ENCODE peak calls at places on chromosome 3, in six cellular contexts. T is heart right ventricle; G is NCI-H1105; D is stimulated activated CD8-positive, alpha-beta memory T cell treated with anti-CD3 and anti-CD28 coated beads, Interleukin-4, amount 100 ng/mL, for 24 hours; N is HFF-Myc; Z is cardiac fibroblast. Y is an unnamed sample.

GRCh38 chr3:42117175-42118008 is 26.2 kb downstream of the TRAK1 start:
- DNase-seq in Z (peak; percentile 81), N (no peak), T (peak; percentile 46), G (no peak), D (no peak), Y (peak; percentile 43)

GRCh38 chr3:115401298-115401697 is 222.0 kb upstream of the GAP43 start:
- DNase-seq in D (no peak), T (no peak), G (no peak), N (no peak), Z (peak; percentile 93), Y (no peak)

GRCh38 chr3:44996556-44996969 is 20.5 kb downstream of the EXOSC7 start:
- DNase-seq in T (no peak), G (no peak), D (no peak), Z (no peak), N (no peak), Y (no peak)

GRCh38 chr3:192916455-192917257 is 1.0 kb downstream of the MB21D2 start:
- DNase-seq in Z (peak; percentile 78), G (peak; percentile 86), N (no peak), T (peak; percentile 80), D (no peak), Y (peak; percentile 72)

GRCh38 chr3:72082121-72082715 is 297.3 kb upstream of the PROK2 start:
- DNase-seq in Z (peak; percentile 13), T (no peak), D (no peak), G (no peak), N (no peak), Y (no peak)

GRCh38 chr3:48367201-48367600 is 4.8 kb upstream of the FBXW12 start:
- DNase-seq in N (no peak), T (peak; percentile 15), D (no peak), Z (no peak), G (peak; percentile 8), Y (no peak)

GRCh38 chr3:106117490-106117858 is 248.7 kb upstream of the CBLB start:
- DNase-seq in Z (no peak), N (no peak), D (no peak), G (no peak), T (no peak), Y (no peak)

GRCh38 chr3:23587513-23587912 is 218.2 kb upstream of the UBE2E1 start:
- DNase-seq in N (no peak), Z (no peak), T (no peak), G (no peak), D (no peak), Y (no peak)

GRCh38 chr3:42830437-42831320 is 21.4 kb downstream of the ACKR2 start:
- DNase-seq in G (peak; percentile 12), D (no peak), Z (peak; percentile 48), T (no peak), N (no peak), Y (no peak)

GRCh38 chr3:72034956-72035355 is 250.0 kb upstream of the PROK2 start:
- DNase-seq in T (no peak), G (no peak), D (no peak), Z (no peak), N (no peak), Y (no peak)

GRCh38 chr3:179840985-179841384 is 188.1 kb downstream of the USP13 start:
- DNase-seq in G (no peak), D (no peak), T (no peak), N (peak; percentile 12), Z (peak; percentile 65), Y (no peak)

GRCh38 chr3:183356920-183357319 is 71.5 kb downstream of the MCF2L2 start:
- DNase-seq in Z (no peak), N (no peak), G (no peak), T (no peak), D (no peak), Y (no peak)

GRCh38 chr3:27591321-27591711 is 107.1 kb upstream of the SLC4A7 start:
- DNase-seq in G (no peak), Z (peak; percentile 48), D (no peak), N (no peak), T (no peak), Y (no peak)

GRCh38 chr3:177144922-177145321 is 52.4 kb downstream of the TBL1XR1 start:
- DNase-seq in G (peak; percentile 8), D (no peak), T (no peak), Z (no peak), N (no peak), Y (no peak)

GRCh38 chr3:192745150-192745549 is 17.8 kb upstream of the FGF12 start:
- DNase-seq in G (peak; percentile 36), N (no peak), Z (no peak), T (no peak), D (no peak), Y (no peak)

GRCh38 chr3:103818800-103819199 is 1384.0 kb downstream of the ZPLD1 start:
- DNase-seq in T (no peak), D (no peak), Z (no peak), N (no peak), G (no peak), Y (no peak)

GRCh38 chr3:161217496-161217895 is 3.6 kb upstream of the NMD3 start:
- DNase-seq in N (no peak), T (no peak), D (no peak), Z (peak; percentile 80), G (no peak), Y (no peak)

GRCh38 chr3:50241163-50241562 is 5.2 kb downstream of the GNAI2 start:
- DNase-seq in T (no peak), G (no peak), D (no peak), Z (no peak), N (no peak), Y (no peak)

GRCh38 chr3:133209871-133210550 is 171.8 kb downstream of the TMEM108 start:
- DNase-seq in D (no peak), N (peak; percentile 71), T (no peak), Z (peak; percentile 21), G (no peak), Y (no peak)

GRCh38 chr3:50573566-50574279 is 4.4 kb downstream of the HEMK1 start:
- DNase-seq in D (peak; percentile 66), T (no peak), G (no peak), N (no peak), Z (no peak), Y (no peak)

GRCh38 chr3:181329024-181329423 is 339.5 kb upstream of the DNAJC19 start:
- DNase-seq in T (no peak), N (no peak), G (peak; percentile 89), Z (no peak), D (no peak), Y (no peak)

GRCh38 chr3:56800373-56801150 is 1.2 kb downstream of the ARHGEF3 start:
- DNase-seq in G (no peak), Z (peak; percentile 33), N (no peak), D (peak; percentile 57), T (no peak), Y (no peak)

GRCh38 chr3:176961916-176962315 is 235.4 kb downstream of the TBL1XR1 start:
- DNase-seq in T (no peak), D (no peak), N (no peak), G (no peak), Z (peak; percentile 66), Y (no peak)

GRCh38 chr3:121153851-121154250 is 245.8 kb downstream of the STXBP5L start:
- DNase-seq in N (no peak), G (no peak), T (no peak), Z (no peak), D (no peak), Y (no peak)

GRCh38 chr3:55449527-55449926 is 37.6 kb downstream of the WNT5A start:
- DNase-seq in D (no peak), Z (no peak), T (no peak), G (no peak), N (no peak), Y (no peak)

GRCh38 chr3:123002749-123003497 is 24.6 kb downstream of the SEMA5B start:
- DNase-seq in D (no peak), G (no peak), N (no peak), Z (no peak), T (no peak), Y (no peak)

GRCh38 chr3:120855665-120856437 is 52.2 kb upstream of the STXBP5L start:
- DNase-seq in D (no peak), G (no peak), Z (peak; percentile 81), N (no peak), T (peak; percentile 9), Y (peak; percentile 93)

GRCh38 chr3:62529230-62529629 is 155.9 kb upstream of the FEZF2 start:
- DNase-seq in T (peak; percentile 29), D (no peak), N (peak; percentile 5), Z (peak; percentile 49), G (no peak), Y (no peak)

GRCh38 chr3:143648708-143649107 is 199.6 kb downstream of the SLC9A9 start:
- DNase-seq in G (no peak), N (no peak), T (no peak), Z (peak; percentile 33), D (no peak), Y (no peak)

GRCh38 chr3:632571-633170 is 436.1 kb downstream of the CHL1 start:
- DNase-seq in N (peak; percentile 9), Z (peak; percentile 70), T (no peak), G (peak; percentile 29), D (no peak), Y (no peak)

Y was measured in ovary.